ENCODE peak calls at places on chromosomes 3 and 15, in five cellular contexts. C is CD4-positive, alpha-beta T cell; I is fibroblast of pulmonary artery; O is Calu3; W is nephron progenitor cell. N is an unnamed sample.

GRCh38 chr3:87993566-87993965 is 65.2 kb downstream of the CGGBP1 start:
- DNase-seq in C (no peak), I (no peak), O (no peak), W (no peak), N (no peak)

GRCh38 chr3:46495901-46496456 is 1.8 kb upstream of the RTP3 start:
- DNase-seq in C (no peak), I (peak), O (no peak), W (no peak), N (no peak)

GRCh38 chr3:177795866-177796265 is 598.6 kb upstream of the TBL1XR1 start:
- DNase-seq in C (no peak), I (no peak), O (no peak), W (no peak), N (no peak)

GRCh38 chr3:182104811-182105316 is 393.1 kb downstream of the SOX2 start:
- DNase-seq in C (no peak), I (no peak), O (no peak), W (no peak), N (no peak)

GRCh38 chr3:54891540-54891897 is 36.3 kb downstream of the LRTM1 start:
- DNase-seq in C (no peak), I (peak), O (peak), W (peak), N (no peak)

GRCh38 chr3:189369636-189370035 is 197.9 kb downstream of the TPRG1 start:
- DNase-seq in C (no peak), I (no peak), O (no peak), W (no peak), N (no peak)

GRCh38 chr15:93452537-93453211 is 363.7 kb upstream of the RGMA start:
- DNase-seq in C (no peak), I (no peak), O (no peak), W (no peak), N (no peak)

GRCh38 chr15:31317033-31317979 is 9.3 kb upstream of the KLF13 start:
- DNase-seq in C (no peak), I (no peak), O (no peak), W (no peak), N (no peak)

GRCh38 chr3:112302881-112303761 is 9.1 kb upstream of the SLC9C1 start:
- DNase-seq in C (no peak), I (peak), O (no peak), W (no peak), N (no peak)

GRCh38 chr3:173743111-173743510 is 345.6 kb downstream of the NLGN1 start:
- DNase-seq in C (no peak), I (no peak), O (no peak), W (no peak), N (no peak)

GRCh38 chr3:188584162-188584529 is 430.2 kb downstream of the LPP start:
- DNase-seq in C (no peak), I (peak), O (no peak), W (no peak), N (no peak)

GRCh38 chr15:98501632-98502031 is 146.7 kb upstream of the IGF1R start:
- DNase-seq in C (no peak), I (no peak), O (no peak), W (no peak), N (no peak)

GRCh38 chr3:71428841-71429609 is 154.5 kb downstream of the FOXP1 start:
- DNase-seq in C (no peak), I (peak), O (peak), W (no peak), N (no peak)

GRCh38 chr15:85690546-85691226 is 104.0 kb downstream of the KLHL25 start:
- DNase-seq in C (no peak), I (no peak), O (no peak), W (no peak), N (no peak)

GRCh38 chr15:82709081-82709420 is 624 bp downstream of the AP3B2 start:
- DNase-seq in C (no peak), I (peak), O (peak), W (no peak), N (no peak)

GRCh38 chr3:17315905-17316304 is 426.5 kb downstream of the TBC1D5 start:
- DNase-seq in C (no peak), I (no peak), O (no peak), W (no peak), N (no peak)

GRCh38 chr15:39833515-39833981 is 50.9 kb upstream of the FSIP1 start:
- DNase-seq in C (no peak), I (peak), O (no peak), W (no peak), N (no peak)

GRCh38 chr3:9028134-9028533 is 64.9 kb upstream of the RAD18 start:
- DNase-seq in C (no peak), I (peak), O (no peak), W (no peak), N (peak)

GRCh38 chr3:42668793-42669217 is 15.3 kb downstream of the ZBTB47 start:
- DNase-seq in C (no peak), I (peak), O (no peak), W (no peak), N (peak)

GRCh38 chr3:24674261-24674660 is 179.6 kb upstream of the THRB start:
- DNase-seq in C (no peak), I (peak), O (no peak), W (no peak), N (no peak)

GRCh38 chr15:48230498-48230897 is 24.4 kb downstream of the SLC12A1 start:
- DNase-seq in C (no peak), I (no peak), O (no peak), W (no peak), N (no peak)

GRCh38 chr3:60434945-60435344 is 816.3 kb downstream of the FHIT start:
- DNase-seq in C (no peak), I (no peak), O (no peak), W (no peak), N (no peak)

GRCh38 chr15:70141376-70142071 is 43.8 kb upstream of the TLE3 start:
- DNase-seq in C (no peak), I (no peak), O (no peak), W (no peak), N (no peak)
- TF ChIP-seq CTCF in C (no peak), I (no peak), O (no peak), W (no peak), N (no peak)

GRCh38 chr3:28110884-28111283 is 130.5 kb upstream of the CMC1 start:
- DNase-seq in C (no peak), I (no peak), O (no peak), W (no peak), N (no peak)

GRCh38 chr3:28118087-28118486 is 123.3 kb upstream of the CMC1 start:
- DNase-seq in C (no peak), I (no peak), O (no peak), W (no peak), N (no peak)

GRCh38 chr3:28117598-28117997 is 123.8 kb upstream of the CMC1 start:
- DNase-seq in C (no peak), I (no peak), O (no peak), W (no peak), N (no peak)

GRCh38 chr3:28115316-28115715 is 126.1 kb upstream of the CMC1 start:
- DNase-seq in C (no peak), I (no peak), O (no peak), W (no peak), N (no peak)

GRCh38 chr3:28114893-28115292 is 126.5 kb upstream of the CMC1 start:
- DNase-seq in C (no peak), I (no peak), O (no peak), W (no peak), N (no peak)
- TF ChIP-seq CTCF in C (no peak), I (no peak), O (no peak), W (no peak), N (no peak)

DNA sequence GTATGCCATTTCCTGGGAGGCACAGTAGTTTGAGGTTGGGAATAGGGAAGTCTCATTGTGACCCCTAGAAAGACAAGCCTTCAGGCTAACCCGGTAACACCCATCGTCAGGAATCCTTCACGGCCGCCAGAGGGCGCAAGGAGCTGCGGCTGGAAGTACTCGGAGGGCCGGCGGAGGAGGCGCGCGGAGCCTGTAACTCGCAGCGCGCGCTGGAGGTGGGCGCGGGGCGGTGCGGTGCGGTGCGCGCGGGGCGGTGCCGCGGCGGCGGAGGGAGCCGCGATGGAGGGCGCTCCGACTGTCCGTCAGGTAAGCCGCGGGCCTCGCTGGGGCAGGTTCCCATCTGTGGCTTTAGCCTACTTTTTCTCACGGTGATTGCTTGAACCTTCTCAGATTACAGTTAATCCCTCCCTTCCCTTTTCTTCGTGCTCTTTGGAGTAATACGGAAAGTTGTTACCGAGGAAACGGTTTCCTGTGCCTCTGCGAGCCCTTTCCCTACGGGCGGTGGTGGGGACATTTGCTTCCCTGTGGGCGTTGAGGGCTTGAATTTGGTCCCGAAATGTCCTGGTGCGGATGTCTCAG is at the start of gene GRAMD1C:
- DNase-seq in C (peak), I (peak), O (peak), W (peak), N (peak)
- TF ChIP-seq CTCF in C (peak), I (peak), O (peak), W (peak), N (peak)

DNA sequence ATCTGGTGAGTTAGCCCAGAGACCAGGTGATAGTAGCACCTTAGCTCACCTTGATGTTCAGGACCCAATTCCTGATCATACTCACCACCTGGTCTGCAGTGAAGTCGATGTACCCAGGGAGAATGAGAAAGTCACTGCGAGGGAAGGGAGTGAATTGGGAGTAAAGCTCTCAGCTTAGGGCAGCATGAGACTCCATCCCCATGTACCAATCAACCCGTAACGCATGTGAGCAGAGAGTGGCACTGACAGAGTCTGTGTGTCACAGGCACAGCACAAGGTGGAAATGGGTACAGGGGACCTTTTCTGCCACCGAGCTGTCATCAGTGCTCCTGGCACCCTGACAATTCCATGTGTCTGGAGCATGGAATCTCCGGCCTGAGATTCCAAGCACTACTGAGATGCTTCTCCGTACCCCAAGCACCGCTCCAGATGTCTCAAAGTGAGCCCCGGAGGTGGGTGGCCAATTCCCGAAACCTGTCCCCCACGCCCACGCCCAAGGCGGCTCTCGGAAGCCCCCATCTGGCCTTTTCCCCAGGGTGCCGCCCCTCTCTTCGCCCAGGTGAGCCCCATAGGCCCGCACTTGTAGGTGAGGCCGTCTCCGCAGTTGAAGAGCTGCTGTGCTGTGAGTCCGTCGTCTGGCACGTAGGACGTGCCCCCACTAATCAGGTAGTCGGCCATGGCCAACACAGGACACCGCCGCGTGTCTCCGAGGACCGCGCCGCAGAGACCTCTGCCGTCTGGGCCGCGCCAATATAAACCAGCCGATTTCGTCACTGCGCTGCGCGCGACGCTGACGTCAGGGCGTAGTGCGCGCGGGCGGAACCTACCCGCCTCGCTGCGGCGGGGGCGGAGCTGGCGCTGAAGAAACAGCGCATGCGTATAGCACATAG is at the start of gene IMPDH2:
- DNase-seq in C (peak), I (peak), O (peak), W (peak), N (peak)
- TF ChIP-seq CTCF in C (no peak), I (peak), O (no peak), W (no peak), N (no peak)

GRCh38 chr15:40936709-40937666 is 7.8 kb downstream of the DLL4 start:
- DNase-seq in C (no peak), I (peak), O (no peak), W (no peak), N (no peak)
- TF ChIP-seq CTCF in C (no peak), I (peak), O (no peak), W (peak), N (no peak)

GRCh38 chr15:45829336-45830153 is 194.7 kb downstream of the SQOR start:
- DNase-seq in C (no peak), I (no peak), O (no peak), W (no peak), N (no peak)

GRCh38 chr15:45831787-45832186 is 197.0 kb downstream of the SQOR start:
- DNase-seq in C (no peak), I (no peak), O (no peak), W (no peak), N (no peak)

GRCh38 chr15:45834622-45835021 is 199.8 kb downstream of the SQOR start:
- DNase-seq in C (no peak), I (no peak), O (no peak), W (no peak), N (no peak)
- TF ChIP-seq CTCF in C (no peak), I (no peak), O (no peak), W (no peak), N (no peak)